ENCODE peak calls at places on chromosomes 16 and 17, in nine cellular contexts. Y is kidney epithelial cell, G is lower leg skin, C is tibial nerve, P is cardiac fibroblast, D is AG09309, M is IMR-90, H is GM12864, Z is Peyer's patch. F is an unnamed sample.

GRCh38 chr17:81712468-81713003 is 452 bp downstream of the SLC25A10 start:
- DNase-seq in Y (no peak), G (no peak), C (no peak), P (peak; percentile 28), D (no peak), M (no peak), H (no peak), Z (peak; percentile 75), F (peak; percentile 19)

GRCh38 chr17:82568997-82569393 is 49.5 kb downstream of the FOXK2 start:
- DNase-seq in Y (no peak), G (no peak), C (no peak), P (no peak), D (no peak), M (no peak), H (no peak), Z (no peak), F (peak; percentile 36)

GRCh38 chr17:42403150-42403549 is 14.9 kb upstream of the STAT3 start:
- DNase-seq in Y (no peak), G (no peak), C (no peak), P (no peak), D (no peak), M (no peak), H (no peak), Z (peak; percentile 59), F (no peak)

GRCh38 chr17:81346090-81346907 is 49.0 kb upstream of the BAHCC1 start:
- DNase-seq in Y (no peak), G (peak; percentile 98), C (peak; percentile 99), P (peak; percentile 95), D (peak; percentile 64), M (peak; percentile 94), H (peak; percentile 61), Z (peak; percentile 100), F (peak; percentile 97)

GRCh38 chr16:67155305-67156145 is 4.2 kb downstream of the TRADD start:
- DNase-seq in Y (no peak), G (no peak), C (peak; percentile 60), P (peak; percentile 69), D (no peak), M (peak; percentile 71), H (no peak), Z (peak; percentile 88), F (peak; percentile 83)

GRCh38 chr16:67284699-67285646 is 5.6 kb downstream of the PLEKHG4 start:
- DNase-seq in Y (no peak), G (no peak), C (no peak), P (peak; percentile 42), D (no peak), M (peak; percentile 12), H (no peak), Z (peak; percentile 65), F (peak; percentile 38)

GRCh38 chr17:19986941-19987714 is 9.5 kb upstream of the AKAP10 start:
- DNase-seq in Y (no peak), G (no peak), C (no peak), P (no peak), D (no peak), M (no peak), H (no peak), Z (no peak), F (no peak)

GRCh38 chr17:55456307-55457240 is 34.9 kb upstream of the MMD start:
- DNase-seq in Y (no peak), G (no peak), C (no peak), P (peak; percentile 55), D (no peak), M (no peak), H (no peak), Z (no peak), F (no peak)

GRCh38 chr16:14486520-14487303 is 143.3 kb downstream of the PARN start:
- DNase-seq in Y (peak; percentile 88), G (peak; percentile 91), C (peak; percentile 80), P (peak; percentile 93), D (peak; percentile 79), M (peak; percentile 94), H (no peak), Z (peak; percentile 60), F (peak; percentile 95)

GRCh38 chr17:21385281-21385845 is 9.2 kb downstream of the KCNJ12 start:
- DNase-seq in Y (no peak), G (no peak), C (no peak), P (no peak), D (no peak), M (no peak), H (no peak), Z (no peak), F (no peak)

GRCh38 chr17:41254861-41255260 is 323 bp upstream of the KRTAP9-9 start:
- DNase-seq in Y (no peak), G (no peak), C (no peak), P (no peak), D (no peak), M (peak; percentile 34), H (no peak), Z (no peak), F (no peak)

GRCh38 chr17:7651959-7652658 is 1.4 kb downstream of the ATP1B2 start:
- DNase-seq in Y (no peak), G (no peak), C (no peak), P (no peak), D (no peak), M (no peak), H (no peak), Z (no peak), F (no peak)
- H3K4me3 ChIP-seq in Y (no peak overlapping the region), G (no peak overlapping the region), C (peak overlapping the region; percentile 56), P (no peak overlapping the region), D (no peak overlapping the region), M (no peak overlapping the region), H (no peak overlapping the region), Z (peak overlapping the region; percentile 59), F (peak overlapping the region; percentile 43)

GRCh38 chr16:81595676-81596292 is 151.2 kb downstream of the CMIP start:
- DNase-seq in Y (no peak), G (no peak), C (no peak), P (peak; percentile 54), D (no peak), M (no peak), H (no peak), Z (no peak), F (peak; percentile 40)

GRCh38 chr16:81600275-81600674 is 155.7 kb downstream of the CMIP start:
- DNase-seq in Y (peak; percentile 68), G (no peak), C (no peak), P (peak; percentile 59), D (no peak), M (peak; percentile 62), H (no peak), Z (no peak), F (peak; percentile 75)

GRCh38 chr16:81599034-81599744 is 154.6 kb downstream of the CMIP start:
- DNase-seq in Y (no peak), G (no peak), C (no peak), P (no peak), D (no peak), M (no peak), H (no peak), Z (no peak), F (no peak)

GRCh38 chr16:81597079-81597658 is 152.6 kb downstream of the CMIP start:
- DNase-seq in Y (no peak), G (no peak), C (no peak), P (no peak), D (no peak), M (no peak), H (no peak), Z (no peak), F (no peak)

GRCh38 chr16:81598083-81598482 is 153.5 kb downstream of the CMIP start:
- DNase-seq in Y (no peak), G (no peak), C (no peak), P (no peak), D (no peak), M (no peak), H (no peak), Z (no peak), F (no peak)
- TF ChIP-seq CTCF in Y (no peak), G (no peak), C (no peak), P (no peak), D (no peak), M (no peak), H (peak; percentile 4), Z (no peak), F (peak; percentile 23)

GRCh38 chr17:72588961-72589360 is 468.1 kb downstream of the SOX9 start:
- DNase-seq in Y (peak; percentile 83), G (peak; percentile 43), C (no peak), P (peak; percentile 78), D (no peak), M (peak; percentile 89), H (no peak), Z (peak; percentile 88), F (no peak)

GRCh38 chr17:72587773-72588511 is 467.1 kb downstream of the SOX9 start:
- DNase-seq in Y (no peak), G (no peak), C (no peak), P (peak; percentile 68), D (no peak), M (peak; percentile 64), H (no peak), Z (peak; percentile 56), F (peak; percentile 68)

GRCh38 chr17:72590382-72590781 is 469.6 kb downstream of the SOX9 start:
- DNase-seq in Y (no peak), G (no peak), C (no peak), P (peak; percentile 83), D (no peak), M (peak; percentile 90), H (no peak), Z (no peak), F (peak; percentile 72)

GRCh38 chr17:72587156-72587555 is 466.3 kb downstream of the SOX9 start:
- DNase-seq in Y (no peak), G (no peak), C (no peak), P (peak; percentile 28), D (no peak), M (no peak), H (no peak), Z (no peak), F (peak; percentile 59)

DNA sequence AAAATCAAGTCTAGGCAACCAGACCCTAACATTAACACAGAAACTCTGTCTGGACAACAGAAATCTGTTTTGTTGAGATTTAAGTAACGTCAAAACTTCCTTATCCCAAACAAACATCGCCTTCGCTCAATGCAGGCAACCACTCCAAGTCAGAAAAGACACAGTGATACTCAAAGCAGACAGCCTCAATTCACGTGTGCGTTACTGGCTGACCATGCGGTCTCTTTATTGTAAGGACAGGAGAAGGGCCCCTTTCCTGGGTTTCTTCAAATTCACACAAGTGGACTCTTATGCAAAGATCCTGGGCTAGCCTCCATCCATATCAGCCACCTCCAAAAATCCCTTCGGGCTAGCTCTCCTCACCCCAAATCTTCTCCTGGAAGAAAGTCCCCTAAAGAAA is 467.7 kb downstream of the SOX9 start:
- DNase-seq in Y (no peak), G (no peak), C (no peak), P (peak; percentile 24), D (no peak), M (no peak), H (no peak), Z (no peak), F (no peak)
- H3K4me3 ChIP-seq in Y (peak overlapping the region; percentile 75), G (no peak overlapping the region), C (no peak overlapping the region), P (no peak overlapping the region), D (no peak overlapping the region), M (no peak overlapping the region), H (no peak overlapping the region), Z (peak overlapping the region; percentile 83), F (no peak overlapping the region)

DNA sequence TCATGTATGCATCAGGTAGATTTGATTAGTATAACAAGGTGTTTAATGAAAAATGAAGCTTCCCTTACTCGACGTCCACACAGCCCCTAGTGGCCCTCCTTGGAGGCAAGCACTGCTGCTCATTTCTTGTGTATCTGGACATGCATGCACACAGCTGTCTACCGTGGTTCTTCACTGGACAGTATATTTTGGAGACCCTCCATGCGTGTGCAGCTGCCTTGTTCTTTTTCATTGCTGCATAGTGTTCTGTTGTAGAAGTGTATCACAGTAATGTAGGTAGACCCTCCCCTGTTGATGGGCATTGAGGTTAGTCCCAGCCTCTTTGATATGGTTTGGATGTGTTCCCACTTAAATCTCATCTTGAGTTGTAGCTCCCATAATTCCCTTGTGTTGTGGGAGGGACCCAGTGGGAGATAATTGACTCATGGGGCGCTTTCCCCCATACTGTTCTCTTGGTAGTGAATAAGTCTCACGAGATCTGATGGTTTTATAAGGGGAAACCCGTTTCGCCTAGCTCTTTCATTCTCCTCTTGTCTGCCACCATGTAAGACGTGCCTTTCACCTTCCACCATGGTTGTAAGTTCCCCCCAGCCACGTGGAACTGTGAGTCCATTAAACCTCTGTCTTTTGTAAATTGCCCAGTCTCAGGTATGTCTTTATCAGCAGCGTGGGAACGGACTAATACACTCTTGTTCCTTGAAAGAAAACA is 6.3 kb downstream of the CMIP start:
- DNase-seq in Y (no peak), G (no peak), C (no peak), P (no peak), D (no peak), M (no peak), H (no peak), Z (no peak), F (no peak)
- TF ChIP-seq CTCF in Y (no peak), G (no peak), C (no peak), P (no peak), D (no peak), M (no peak), H (no peak), Z (no peak), F (peak; percentile 22)

F was measured in choroid plexus epithelial cell.